ENCODE peak calls at places on chromosomes 16 and 17, in five cellular contexts. F is RWPE1; O is CD4-positive, alpha-beta T cell; C is HCT116; E is upper lobe of left lung. Y is an unnamed sample.

GRCh38 chr17:61587242-61587641 is 3.8 kb downstream of the NACA2 start:
- DNase-seq in F (no peak), O (no peak), C (no peak), E (no peak), Y (no peak)

GRCh38 chr16:11224096-11224893 is 31.7 kb downstream of the SOCS1 start:
- DNase-seq in F (no peak), O (peak), C (no peak), E (peak), Y (no peak)

GRCh38 chr17:52297230-52298010 is 138.9 kb upstream of the CA10 start:
- DNase-seq in F (peak), O (no peak), C (no peak), E (no peak), Y (peak)

GRCh38 chr17:67218385-67218950 is 26.5 kb downstream of the HELZ start:
- DNase-seq in F (no peak), O (no peak), C (no peak), E (no peak), Y (no peak)

GRCh38 chr16:70407811-70408274 is 31.1 kb downstream of the ST3GAL2 start:
- DNase-seq in F (no peak), O (no peak), C (no peak), E (no peak), Y (no peak)

GRCh38 chr16:68704232-68704867 is 32.7 kb upstream of the CDH1 start:
- DNase-seq in F (peak), O (peak), C (peak), E (peak), Y (peak)

GRCh38 chr17:4986403-4986802 is 1.1 kb downstream of the CAMTA2 start:
- DNase-seq in F (peak), O (no peak), C (no peak), E (no peak), Y (no peak)

GRCh38 chr17:66214893-66215528 is 14.2 kb downstream of the APOH start:
- DNase-seq in F (no peak), O (no peak), C (no peak), E (no peak), Y (no peak)

GRCh38 chr17:64534187-64534586 is 27.4 kb downstream of the CEP95 start:
- DNase-seq in F (no peak), O (no peak), C (no peak), E (no peak), Y (peak)

GRCh38 chr17:49995055-49995738 is at the start of gene DLX3:
- DNase-seq in F (peak), O (no peak), C (no peak), E (peak), Y (peak)

GRCh38 chr16:75919664-75920063 is 193.4 kb upstream of the CPHXL start:
- DNase-seq in F (no peak), O (no peak), C (no peak), E (no peak), Y (no peak)

GRCh38 chr17:70169707-70170597 is 620 bp downstream of the KCNJ2 start:
- DNase-seq in F (no peak), O (no peak), C (no peak), E (no peak), Y (no peak)

GRCh38 chr16:56547949-56548567 is 16.8 kb upstream of the MT4 start:
- DNase-seq in F (no peak), O (no peak), C (no peak), E (no peak), Y (no peak)

GRCh38 chr17:77846531-77847085 is 111.9 kb upstream of the TNRC6C start:
- DNase-seq in F (no peak), O (no peak), C (no peak), E (no peak), Y (no peak)

GRCh38 chr16:2924901-2925820 is 13.4 kb downstream of the FLYWCH1 start:
- DNase-seq in F (peak), O (no peak), C (no peak), E (no peak), Y (no peak)

GRCh38 chr17:29155235-29155965 is 24.8 kb downstream of the MYO18A start:
- DNase-seq in F (peak), O (no peak), C (peak), E (peak), Y (peak)

GRCh38 chr16:56423584-56424403 is 1.6 kb downstream of the AMFR start:
- DNase-seq in F (no peak), O (no peak), C (no peak), E (no peak), Y (no peak)

GRCh38 chr17:68460715-68461114 is 3.4 kb upstream of the WIPI1 start:
- DNase-seq in F (no peak), O (peak), C (no peak), E (peak), Y (no peak)

GRCh38 chr17:78802008-78802407 is 19.9 kb upstream of the CYTH1 start:
- DNase-seq in F (no peak), O (no peak), C (no peak), E (no peak), Y (no peak)

GRCh38 chr17:59506907-59507726 is 58.3 kb upstream of the DHX40 start:
- DNase-seq in F (no peak), O (no peak), C (no peak), E (no peak), Y (no peak)

GRCh38 chr16:65070831-65071230 is 51.0 kb downstream of the CDH11 start:
- DNase-seq in F (peak), O (no peak), C (no peak), E (peak), Y (no peak)

GRCh38 chr17:8393470-8394231 is 4.0 kb downstream of the RNF222 start:
- DNase-seq in F (no peak), O (peak), C (no peak), E (peak), Y (no peak)

GRCh38 chr17:17059301-17059890 is 17.1 kb downstream of the MPRIP start:
- DNase-seq in F (no peak), O (no peak), C (no peak), E (peak), Y (no peak)

GRCh38 chr16:19084879-19085278 is 17.5 kb downstream of the COQ7 start:
- DNase-seq in F (no peak), O (no peak), C (no peak), E (no peak), Y (no peak)

GRCh38 chr17:59761385-59762021 is 54.0 kb downstream of the VMP1 start:
- DNase-seq in F (no peak), O (no peak), C (no peak), E (no peak), Y (no peak)

GRCh38 chr16:88703486-88704309 is 2.5 kb downstream of the RNF166 start:
- DNase-seq in F (no peak), O (peak), C (no peak), E (peak), Y (no peak)

GRCh38 chr16:47426806-47427205 is 34.1 kb downstream of the ITFG1 start:
- DNase-seq in F (no peak), O (no peak), C (no peak), E (no peak), Y (no peak)

GRCh38 chr16:76059186-76059585 is 218.0 kb upstream of the CNTNAP4 start:
- DNase-seq in F (peak), O (no peak), C (no peak), E (no peak), Y (no peak)

GRCh38 chr16:53922805-53923645 is 219.1 kb downstream of the FTO start:
- DNase-seq in F (no peak), O (no peak), C (no peak), E (no peak), Y (no peak)

GRCh38 chr17:43399839-43400328 is 1.1 kb downstream of the ARL4D start:
- DNase-seq in F (no peak), O (no peak), C (no peak), E (peak), Y (no peak)

GRCh38 chr17:58889928-58890327 is 134.3 kb downstream of the PPM1E start:
- DNase-seq in F (no peak), O (no peak), C (no peak), E (no peak), Y (no peak)

GRCh38 chr16:77437859-77438258 is 3.0 kb upstream of the ADAMTS18 start:
- DNase-seq in F (no peak), O (no peak), C (no peak), E (no peak), Y (no peak)

GRCh38 chr17:79925242-79925957 is 86.2 kb upstream of the CBX4 start:
- DNase-seq in F (peak), O (no peak), C (no peak), E (peak), Y (peak)

GRCh38 chr17:39576187-39576586 is 31.5 kb downstream of the NEUROD2 start:
- DNase-seq in F (peak), O (no peak), C (peak), E (no peak), Y (peak)
- TF ChIP-seq CTCF in F (peak), O (peak), C (peak), E (no peak), Y (peak)

GRCh38 chr17:76131061-76131691 is 9.9 kb downstream of the FOXJ1 start:
- DNase-seq in F (no peak), O (no peak), C (no peak), E (no peak), Y (no peak)

GRCh38 chr17:76130473-76130872 is 10.6 kb downstream of the FOXJ1 start:
- DNase-seq in F (no peak), O (no peak), C (no peak), E (no peak), Y (no peak)

GRCh38 chr17:76132574-76133338 is 8.3 kb downstream of the FOXJ1 start:
- DNase-seq in F (peak), O (no peak), C (peak), E (peak), Y (peak)

GRCh38 chr17:76134911-76135809 is 5.9 kb downstream of the FOXJ1 start:
- DNase-seq in F (no peak), O (no peak), C (no peak), E (no peak), Y (no peak)

GRCh38 chr17:76131692-76132573 is 9.1 kb downstream of the FOXJ1 start:
- DNase-seq in F (peak), O (no peak), C (no peak), E (no peak), Y (no peak)
- TF ChIP-seq CTCF in F (no peak), O (no peak), C (no peak), E (no peak), Y (no peak)

DNA sequence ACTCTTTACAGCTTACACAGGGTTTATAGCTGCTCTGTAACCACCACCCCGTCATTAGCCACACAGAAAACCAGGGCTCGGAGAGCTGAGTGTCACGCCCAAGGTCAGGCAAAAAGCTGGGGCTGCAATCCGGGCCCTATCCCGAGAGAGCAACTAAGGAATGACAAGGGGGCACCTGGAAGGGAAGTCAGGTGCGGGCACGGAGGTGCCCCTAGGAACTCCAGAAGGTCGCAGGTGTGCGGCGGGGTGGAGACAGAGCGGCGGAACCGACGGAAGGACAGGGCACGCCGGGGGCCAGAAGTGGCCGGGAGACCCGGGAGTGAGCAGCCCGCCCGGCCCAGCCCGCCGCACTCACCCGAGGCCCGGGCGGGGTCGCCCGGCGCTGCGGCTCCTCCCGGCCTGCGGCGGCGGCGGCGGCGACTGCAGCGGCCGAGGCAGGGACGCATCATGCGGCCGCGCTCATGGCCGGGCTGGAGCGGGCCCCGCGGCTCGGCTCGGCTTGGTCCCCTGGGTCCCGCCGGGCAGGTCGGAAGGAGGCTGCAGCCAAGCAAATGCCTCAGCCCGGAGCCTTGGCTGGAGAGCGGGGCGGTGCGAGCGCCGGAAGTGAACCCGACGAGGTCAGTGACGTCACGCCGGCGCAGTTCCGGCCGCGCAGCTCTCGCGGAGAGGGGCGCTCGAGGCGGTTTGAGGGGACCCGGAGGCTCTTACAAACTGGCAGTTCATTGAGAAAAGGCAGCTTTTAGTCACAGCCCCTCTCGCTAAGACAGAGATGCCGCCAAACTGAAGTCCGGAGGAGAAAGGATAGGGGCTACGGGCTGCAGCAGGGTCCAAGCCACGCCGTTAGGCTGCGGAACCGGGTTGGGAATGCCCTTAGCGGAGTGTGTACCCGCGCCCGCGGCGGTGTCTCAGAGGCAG is at the start of gene ZDHHC7:
- DNase-seq in F (peak), O (peak), C (peak), E (peak), Y (peak)
- TF ChIP-seq CTCF in F (no peak), O (peak), C (no peak), E (no peak), Y (no peak)

GRCh38 chr17:48500435-48501426 is 30.1 kb downstream of the HOXB1 start:
- DNase-seq in F (no peak), O (no peak), C (no peak), E (no peak), Y (no peak)
- TF ChIP-seq CTCF in F (no peak), O (no peak), C (no peak), E (no peak), Y (no peak)

DNA sequence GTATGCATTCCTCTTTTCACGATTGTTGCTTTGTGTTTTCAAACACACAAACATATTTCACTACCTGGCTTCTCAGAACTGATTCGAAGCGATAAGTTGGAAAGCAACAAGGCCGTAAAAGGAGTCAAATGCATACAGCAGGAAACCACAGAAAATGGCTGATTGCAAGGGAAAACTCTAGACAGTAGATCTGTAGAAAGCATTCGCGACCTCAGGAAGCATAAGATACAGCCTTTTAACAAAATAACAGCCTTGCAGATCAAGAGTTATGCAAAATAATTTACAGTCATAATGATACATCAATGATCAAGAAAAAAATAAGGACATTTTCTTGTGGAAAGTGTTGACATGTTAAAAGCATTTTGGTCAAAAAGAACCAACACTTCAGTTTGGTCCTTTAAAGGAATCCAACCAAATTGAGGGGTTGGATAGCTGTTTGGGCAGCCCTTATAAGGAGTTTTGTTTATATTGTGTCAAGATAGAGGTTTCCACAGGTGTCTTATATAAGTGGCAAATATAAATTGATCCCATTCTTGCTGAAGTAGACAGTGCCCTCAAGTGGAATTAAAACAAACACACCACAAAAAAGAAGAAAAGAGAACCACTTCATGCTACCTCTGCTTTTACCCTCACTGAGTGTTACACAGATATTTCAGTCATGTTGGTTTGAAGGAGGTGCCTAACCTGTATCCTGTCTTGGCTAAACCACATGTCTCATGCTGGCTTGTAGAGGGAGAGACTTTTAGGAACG is 5.5 kb downstream of the CYLD start:
- DNase-seq in F (peak), O (no peak), C (peak), E (no peak), Y (no peak)
- TF ChIP-seq CTCF in F (peak), O (peak), C (no peak), E (no peak), Y (peak)

DNA sequence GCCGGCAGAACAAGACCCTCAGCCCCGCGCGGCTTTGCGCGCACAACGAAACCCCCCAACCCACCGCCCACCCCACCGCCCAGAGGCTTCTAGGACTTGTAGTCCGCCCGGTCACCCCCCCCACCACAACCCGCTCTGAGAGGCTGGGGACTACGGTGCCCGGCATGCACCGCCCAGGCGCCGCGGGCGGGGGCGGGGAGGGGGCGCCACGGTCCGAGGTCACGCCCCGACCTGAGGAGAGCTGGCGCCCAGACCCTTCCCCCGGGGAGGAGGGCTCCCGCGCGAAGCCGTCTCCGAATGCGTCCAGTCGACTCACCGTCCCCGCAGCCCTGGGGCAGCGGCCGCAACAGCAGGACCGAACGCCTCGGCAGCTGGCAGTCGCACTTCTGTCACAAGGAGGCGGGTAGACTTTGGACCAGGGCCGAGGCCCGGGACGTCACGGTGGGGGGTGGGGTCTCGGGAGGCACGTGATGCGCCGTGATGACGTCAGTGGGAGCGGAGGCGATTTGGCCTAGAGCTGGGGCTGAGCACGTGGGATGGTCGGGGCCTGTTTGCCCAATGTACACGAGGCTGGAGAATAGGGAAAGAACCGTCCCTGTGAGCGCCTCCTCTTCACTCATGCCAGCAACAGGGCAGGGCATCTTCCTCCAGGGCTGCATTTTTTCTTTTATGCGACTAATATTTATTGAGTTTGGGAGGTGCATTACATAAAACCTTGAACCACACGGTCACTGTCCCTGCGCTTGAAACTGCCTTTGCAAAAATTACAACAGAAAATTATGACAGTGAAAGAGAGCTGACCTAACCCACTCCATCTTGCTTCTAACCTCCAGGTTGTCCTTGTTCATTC is at the start of gene CDIP1:
- DNase-seq in F (peak), O (peak), C (peak), E (peak), Y (peak)
- TF ChIP-seq CTCF in F (no peak), O (no peak), C (no peak), E (peak), Y (no peak)

DNA sequence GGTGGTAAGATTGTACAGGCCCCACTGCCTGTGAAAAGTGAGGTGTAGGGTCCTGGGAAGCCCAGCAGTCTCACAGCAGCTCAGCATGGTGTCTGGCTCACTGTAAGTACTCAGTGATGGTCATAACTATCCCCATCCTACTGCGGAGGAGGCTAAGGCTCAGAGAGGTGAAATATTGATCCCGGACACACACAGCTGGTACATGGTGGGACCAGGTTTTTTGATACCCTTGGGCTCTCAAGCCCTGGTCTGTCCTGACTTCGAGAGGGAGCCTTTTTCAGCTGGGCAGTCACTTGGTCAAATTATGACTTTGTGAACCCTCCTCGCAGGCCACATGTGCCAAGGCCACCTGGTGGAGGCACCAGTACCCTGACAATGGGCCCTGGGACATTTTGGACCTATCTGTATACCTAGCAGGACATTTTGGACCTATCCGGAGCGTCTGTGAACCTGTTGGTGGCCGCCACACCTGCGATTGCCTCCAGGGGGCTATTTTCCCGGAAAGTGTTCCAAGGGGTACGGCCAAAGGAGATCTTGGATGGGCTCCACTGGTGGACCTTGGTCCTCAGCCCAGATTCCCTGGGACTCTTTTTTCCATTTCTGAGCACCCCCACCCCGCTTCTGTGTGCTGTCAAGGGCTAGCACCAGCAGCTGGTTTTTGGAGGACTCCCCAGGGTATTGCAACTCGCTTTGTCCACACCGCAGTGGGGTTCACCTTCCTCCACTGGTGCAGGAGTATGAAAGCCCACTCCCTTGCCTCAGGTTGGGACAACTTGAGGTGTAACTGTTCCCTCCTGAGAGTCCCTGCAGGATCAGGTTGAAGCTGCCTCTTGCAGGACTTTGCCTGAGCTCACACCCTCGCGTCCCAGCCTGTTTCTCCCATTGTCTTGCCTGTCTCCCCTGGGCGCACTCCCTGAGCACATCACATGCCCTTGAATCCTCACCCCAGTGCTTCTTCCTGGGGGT is 83.6 kb upstream of the NKD1 start:
- DNase-seq in F (no peak), O (no peak), C (no peak), E (peak), Y (no peak)
- TF ChIP-seq CTCF in F (no peak), O (no peak), C (peak), E (no peak), Y (peak)

Y was measured in Calu3.